ENCODE peak calls at places on chromosomes 1 and 21, in six cellular contexts. U, H, N, B, I and R are unnamed samples.

GRCh38 chr1:206804156-206804737 is 32.0 kb upstream of the IL10 start:
- DNase-seq in U (no peak), I (no peak), B (no peak), H (no peak), N (no peak), R (no peak)

GRCh38 chr21:31218830-31219608 is 125.0 kb downstream of the TIAM1 start:
- DNase-seq in I (no peak), U (no peak), B (peak; percentile 73), H (peak; percentile 17), N (no peak), R (no peak)

GRCh38 chr1:226712779-226713420 is 26.2 kb downstream of the ITPKB start:
- DNase-seq in U (no peak), H (no peak), B (no peak), N (no peak), I (no peak), R (no peak)

GRCh38 chr1:67646145-67647035 is 38.6 kb upstream of the GADD45A start:
- DNase-seq in B (peak; percentile 26), I (no peak), H (peak; percentile 59), U (peak; percentile 61), N (no peak), R (no peak)

GRCh38 chr1:29179641-29180184 is 2.0 kb downstream of the SRSF4 start:
- DNase-seq in N (no peak), H (no peak), B (peak; percentile 34), I (no peak), U (no peak), R (no peak)

GRCh38 chr1:33188572-33189275 is 6.9 kb upstream of the TRIM62 start:
- DNase-seq in N (no peak), U (no peak), I (no peak), B (no peak), H (no peak), R (no peak)

GRCh38 chr1:188706742-188707141 is 1770.9 kb downstream of the BRINP3 start:
- DNase-seq in N (no peak), B (no peak), I (no peak), H (no peak), U (no peak), R (peak; percentile 65)

GRCh38 chr1:184366992-184367391 is 19.8 kb upstream of the C1orf21 start:
- DNase-seq in B (peak; percentile 13), I (no peak), H (no peak), U (no peak), N (no peak), R (no peak)

GRCh38 chr1:43238104-43238503 is 31.7 kb upstream of the TMEM125 start:
- DNase-seq in N (no peak), I (no peak), B (peak; percentile 72), U (peak; percentile 51), H (peak; percentile 89), R (no peak)

GRCh38 chr1:113401067-113401466 is 10.8 kb downstream of the MAGI3 start:
- DNase-seq in I (no peak), H (no peak), N (no peak), B (no peak), U (no peak), R (no peak)

GRCh38 chr1:118325545-118326225 is 140.7 kb upstream of the SPAG17 start:
- DNase-seq in I (no peak), B (no peak), N (no peak), H (no peak), U (no peak), R (no peak)

GRCh38 chr1:149962039-149962647 is 25.5 kb upstream of the MTMR11 start:
- DNase-seq in H (peak; percentile 78), U (peak; percentile 62), N (peak; percentile 26), B (peak; percentile 89), I (no peak), R (peak; percentile 47)

GRCh38 chr1:181483084-181483559 is at the start of gene CACNA1E:
- DNase-seq in U (no peak), I (no peak), B (no peak), H (no peak), N (no peak), R (no peak)

GRCh38 chr1:178330153-178330552 is 166.6 kb downstream of the CLEC20A start:
- DNase-seq in I (no peak), N (no peak), B (no peak), H (no peak), U (no peak), R (no peak)

GRCh38 chr1:20555025-20555757 is 2.8 kb downstream of the FAM43B start:
- DNase-seq in I (no peak), U (no peak), H (no peak), N (no peak), B (no peak), R (no peak)

GRCh38 chr1:160081261-160081936 is at the start of gene KCNJ9:
- DNase-seq in I (no peak), H (no peak), B (peak; percentile 25), U (peak; percentile 94), N (no peak), R (no peak)

GRCh38 chr1:9785406-9785805 is 38.4 kb downstream of the CLSTN1 start:
- DNase-seq in H (no peak), N (no peak), B (no peak), I (peak; percentile 63), U (no peak), R (no peak)

GRCh38 chr1:212797681-212798080 is 6.0 kb downstream of the TATDN3 start:
- DNase-seq in I (no peak), U (no peak), H (no peak), N (no peak), B (peak; percentile 6), R (no peak)

GRCh38 chr1:20609541-20609940 is 20.6 kb downstream of the CDA start:
- DNase-seq in B (no peak), U (no peak), N (no peak), I (no peak), H (no peak), R (no peak)

GRCh38 chr1:48753293-48753692 is 23.4 kb downstream of the BEND5 start:
- DNase-seq in U (no peak), B (no peak), N (no peak), H (no peak), I (no peak), R (no peak)

GRCh38 chr1:16617101-16617727 is 3.9 kb upstream of the NBPF1 start:
- DNase-seq in N (no peak), I (peak; percentile 83), U (peak; percentile 47), H (no peak), B (no peak), R (no peak)

GRCh38 chr1:176885756-176886155 is 278.8 kb downstream of the ASTN1 start:
- DNase-seq in B (no peak), I (no peak), H (no peak), U (no peak), N (no peak), R (no peak)

GRCh38 chr1:94033849-94034248 is 87.1 kb downstream of the ABCA4 start:
- DNase-seq in H (no peak), B (peak; percentile 17), N (no peak), U (no peak), I (no peak), R (no peak)

GRCh38 chr1:8482844-8483436 is 165.0 kb downstream of the SLC45A1 start:
- DNase-seq in I (no peak), U (no peak), H (no peak), B (peak; percentile 41), N (no peak), R (no peak)

GRCh38 chr1:7105258-7105657 is 320.0 kb downstream of the CAMTA1 start:
- DNase-seq in N (no peak), U (no peak), B (no peak), I (no peak), H (no peak), R (no peak)

GRCh38 chr1:93056214-93056613 is 22.9 kb upstream of the MTF2 start:
- DNase-seq in B (peak; percentile 53), N (no peak), H (no peak), I (no peak), U (no peak), R (no peak)

GRCh38 chr1:205285391-205286101 is 36.0 kb downstream of the NUAK2 start:
- DNase-seq in B (peak; percentile 55), H (no peak), U (no peak), I (no peak), N (peak; percentile 47), R (no peak)

GRCh38 chr1:25619101-25619890 is 2.7 kb downstream of the MAN1C1 start:
- DNase-seq in H (no peak), N (peak; percentile 34), B (peak; percentile 24), I (no peak), U (peak; percentile 79), R (no peak)

GRCh38 chr1:241827308-241827707 is 20.7 kb upstream of the EXO1 start:
- DNase-seq in B (no peak), I (no peak), U (no peak), N (no peak), H (no peak), R (no peak)
- H3K27me3 ChIP-seq in B (no peaks in the 10 kb centered on the region), I (no peaks in the 10 kb centered on the region), U (no peaks in the 10 kb centered on the region), N (no peaks in the 10 kb centered on the region), H (no peaks in the 10 kb centered on the region), R (no peaks in the 10 kb centered on the region)

GRCh38 chr1:63773815-63774616 is at the start of gene ROR1:
- DNase-seq in B (peak; percentile 88), H (peak; percentile 91), I (peak; percentile 96), U (peak; percentile 95), N (no peak), R (peak; percentile 43)
- H3K4me3 ChIP-seq in B (peak within 1 kb of the TSS; percentile 82), H (peak within 1 kb of the TSS; percentile 64), I (peak within 1 kb of the TSS; percentile 95), U (peak within 1 kb of the TSS; percentile 84), N (no peak within 1 kb of the TSS), R (peak within 1 kb of the TSS; percentile 76)

DNA sequence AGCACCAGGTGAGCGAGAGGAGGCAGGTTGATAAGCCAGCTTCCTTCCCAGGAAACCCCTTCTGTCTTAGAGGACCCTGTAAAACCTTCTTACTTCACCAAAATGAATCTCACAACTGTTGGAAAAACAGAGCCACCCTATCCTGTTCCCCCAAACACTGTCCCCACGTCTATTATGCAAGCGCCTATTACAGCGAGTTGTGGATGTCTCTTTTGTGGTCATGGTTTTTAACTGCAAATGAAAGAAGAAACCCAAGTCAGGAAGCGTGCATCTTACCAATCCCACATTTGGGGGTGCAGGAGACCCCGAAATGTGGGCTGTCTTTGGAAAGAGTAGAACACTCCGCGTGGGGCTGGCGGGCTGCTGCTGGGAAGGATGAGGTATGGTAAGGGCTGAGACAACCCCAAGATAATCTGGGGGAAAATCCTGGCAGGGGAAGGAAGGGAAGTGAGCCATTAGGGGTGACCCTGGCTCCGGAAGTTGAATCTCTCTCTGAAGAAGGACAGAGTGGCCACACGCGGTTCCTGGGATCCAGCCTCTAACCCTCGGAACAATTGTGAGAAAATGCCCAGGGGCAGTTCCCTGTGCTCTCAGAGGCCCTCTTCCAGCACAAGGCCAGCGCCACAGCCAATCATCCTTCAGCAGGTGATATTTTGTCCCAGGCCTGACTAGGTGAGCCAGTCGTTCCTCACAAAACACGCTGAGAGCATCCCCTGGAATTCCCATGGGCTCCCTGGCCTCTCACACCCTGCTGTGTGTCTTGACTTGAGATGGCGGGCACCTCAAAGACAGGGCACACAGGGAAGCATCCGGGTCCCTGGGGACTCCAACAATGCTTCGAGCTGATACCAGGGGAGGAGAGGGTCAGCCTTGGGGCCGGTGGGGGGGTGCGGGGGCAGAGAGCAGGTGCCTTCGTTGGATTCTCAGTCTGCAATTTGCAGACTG is 168.5 kb upstream of the IRF2BP2 start:
- DNase-seq in U (no peak), H (no peak), B (no peak), N (no peak), I (peak; percentile 85), R (no peak)
- H3K27me3 ChIP-seq in U (peaks cover 60% of the 10 kb centered on the region), H (no peaks in the 10 kb centered on the region), B (peaks cover 5% of the 10 kb centered on the region), N (no peaks in the 10 kb centered on the region), I (peaks cover 2% of the 10 kb centered on the region), R (peaks cover 12% of the 10 kb centered on the region)

DNA sequence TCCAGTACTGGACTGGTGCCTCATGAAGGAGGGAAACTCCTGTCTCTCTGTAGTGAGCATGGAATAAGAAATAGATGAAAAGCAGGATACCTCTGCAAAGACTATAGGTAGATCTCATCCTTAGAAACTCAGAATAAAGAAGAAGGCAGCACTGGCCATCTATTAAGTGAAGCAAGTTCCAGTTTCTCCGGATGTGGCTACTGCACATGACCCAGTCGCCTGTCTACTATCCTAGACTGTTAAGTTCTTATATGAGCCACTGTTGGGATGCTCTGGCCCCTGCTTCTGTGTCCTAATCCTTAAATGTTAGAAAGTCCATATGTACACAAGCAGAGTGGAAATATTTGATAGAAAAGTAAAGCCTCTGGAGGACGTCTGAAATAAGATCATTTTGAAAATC is 2.2 kb downstream of the FASLG start:
- DNase-seq in U (no peak), I (no peak), H (no peak), N (no peak), B (no peak), R (no peak)
- H3K4me3 ChIP-seq in U (no peak overlapping the region), I (no peak overlapping the region), H (no peak overlapping the region), N (no peak overlapping the region), B (no peak overlapping the region), R (no peak overlapping the region)